ENCODE peak calls at places on chromosome 1, in seven cellular contexts. D is stomach, S is tibial nerve, I is transverse colon, U is suprapubic skin, B is SK-N-SH, F is HepG2. X is an unnamed sample.

GRCh38 chr1:37267111-37267835 is 207.1 kb upstream of the ZC3H12A start:
- DNase-seq in S (no peak), B (peak; percentile 68), D (no peak), I (no peak), F (no peak), U (no peak), X (no peak)

GRCh38 chr1:186482661-186483255 is 21.8 kb upstream of the PDC start:
- DNase-seq in D (peak; percentile 42), S (peak; percentile 23), U (no peak), B (peak; percentile 49), F (peak; percentile 47), I (peak; percentile 25), X (peak; percentile 67)

GRCh38 chr1:156114919-156115513 is 505 bp downstream of the LMNA start:
- DNase-seq in I (no peak), F (no peak), S (no peak), U (no peak), D (peak; percentile 57), B (peak; percentile 70), X (no peak)

GRCh38 chr1:173818459-173818858 is 6.0 kb upstream of the DARS2 start:
- DNase-seq in I (no peak), B (no peak), U (no peak), F (no peak), S (no peak), D (no peak), X (no peak)

GRCh38 chr1:74513396-74513795 is 985 bp upstream of the LRRC53 start:
- DNase-seq in U (no peak), S (no peak), I (no peak), F (no peak), D (no peak), B (no peak), X (no peak)

GRCh38 chr1:12450090-12450764 is 167.8 kb downstream of the DHRS3 start:
- DNase-seq in S (no peak), F (no peak), B (no peak), U (no peak), I (no peak), D (no peak), X (no peak)

GRCh38 chr1:183139281-183139942 is 46.7 kb upstream of the LAMC2 start:
- DNase-seq in F (peak; percentile 74), B (no peak), I (no peak), D (no peak), S (no peak), U (no peak), X (no peak)

GRCh38 chr1:34591751-34592629 is 162.9 kb upstream of the GJB5 start:
- DNase-seq in I (no peak), U (no peak), D (no peak), B (no peak), F (peak; percentile 7), S (no peak), X (no peak)

GRCh38 chr1:16613185-16614147 is at the start of gene NBPF1:
- DNase-seq in B (peak; percentile 100), F (peak; percentile 97), S (peak; percentile 91), D (peak; percentile 99), U (peak; percentile 99), I (peak; percentile 99), X (peak; percentile 99)

GRCh38 chr1:111988743-111989453 is 570 bp downstream of the KCND3 start:
- DNase-seq in I (peak; percentile 13), S (no peak), F (no peak), B (peak; percentile 54), U (no peak), D (peak; percentile 26), X (no peak)

GRCh38 chr1:25631750-25632495 is 15.3 kb downstream of the MAN1C1 start:
- DNase-seq in I (no peak), D (no peak), U (peak; percentile 65), B (no peak), S (no peak), F (no peak), X (no peak)

GRCh38 chr1:153506831-153507413 is 28.9 kb downstream of the S100A6 start:
- DNase-seq in F (peak; percentile 72), B (no peak), S (peak; percentile 70), U (peak; percentile 84), I (peak; percentile 67), D (peak; percentile 52), X (peak; percentile 96)

DNA sequence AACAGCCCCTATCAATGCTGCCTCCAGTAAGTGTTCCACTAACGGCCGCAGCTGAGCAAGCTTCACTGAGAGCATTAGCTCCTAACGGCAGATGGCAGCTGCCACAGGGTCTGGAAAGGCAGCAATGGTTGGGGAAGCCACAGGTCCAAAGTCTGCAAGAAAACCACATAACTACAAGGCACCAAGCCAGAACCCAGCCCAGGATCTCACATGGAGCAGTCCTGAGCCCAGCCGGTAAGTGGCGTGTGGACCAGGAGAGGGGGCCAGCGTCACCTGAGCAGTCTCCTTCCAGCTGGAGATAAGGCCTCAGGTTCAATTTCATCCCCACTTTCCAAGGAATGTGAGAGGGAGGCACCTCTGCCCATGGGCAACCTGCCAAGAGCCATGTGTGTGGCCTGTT is 13.2 kb downstream of the SYT2 start:
- DNase-seq in F (peak; percentile 56), B (no peak), S (no peak), D (peak; percentile 56), I (peak; percentile 67), U (no peak), X (no peak)
- TF ChIP-seq CTCF in F (peak; percentile 39), B (no peak), S (no peak), D (no peak), I (no peak), U (no peak), X (no peak)

GRCh38 chr1:179121159-179121938 is 39.5 kb downstream of the TOR3A start:
- DNase-seq in D (no peak), F (peak; percentile 25), S (no peak), I (peak; percentile 35), U (no peak), B (peak; percentile 42), X (no peak)

GRCh38 chr1:179115181-179115580 is 33.3 kb downstream of the TOR3A start:
- DNase-seq in F (no peak), U (no peak), D (no peak), S (no peak), I (no peak), B (no peak), X (no peak)

GRCh38 chr1:179124866-179125265 is 43.0 kb downstream of the TOR3A start:
- DNase-seq in S (no peak), D (no peak), F (no peak), U (no peak), I (no peak), B (no peak), X (no peak)

GRCh38 chr1:179120736-179121135 is 38.9 kb downstream of the TOR3A start:
- DNase-seq in D (no peak), I (no peak), U (no peak), F (no peak), S (no peak), B (no peak), X (no peak)

GRCh38 chr1:179119466-179119865 is 37.6 kb downstream of the TOR3A start:
- DNase-seq in F (no peak), U (no peak), I (no peak), D (no peak), B (no peak), S (no peak), X (no peak)
- H3K4me3 ChIP-seq in F (no peak overlapping the region), U (no peak overlapping the region), I (no peak overlapping the region), D (no peak overlapping the region), B (no peak overlapping the region), S (no peak overlapping the region), X (no peak overlapping the region)

GRCh38 chr1:19071674-19072281 is 115.3 kb upstream of the IFFO2 start:
- DNase-seq in I (peak; percentile 27), U (no peak), B (no peak), S (no peak), D (no peak), F (no peak), X (no peak)

GRCh38 chr1:19074902-19075721 is 118.6 kb upstream of the IFFO2 start:
- DNase-seq in I (peak; percentile 74), U (no peak), S (no peak), B (no peak), F (no peak), D (peak; percentile 78), X (no peak)

GRCh38 chr1:19074361-19074901 is 118.0 kb upstream of the IFFO2 start:
- DNase-seq in S (no peak), I (no peak), B (no peak), U (no peak), F (no peak), D (no peak), X (no peak)

GRCh38 chr1:19072285-19072981 is 116.0 kb upstream of the IFFO2 start:
- DNase-seq in S (no peak), D (no peak), U (no peak), F (no peak), B (no peak), I (no peak), X (no peak)

DNA sequence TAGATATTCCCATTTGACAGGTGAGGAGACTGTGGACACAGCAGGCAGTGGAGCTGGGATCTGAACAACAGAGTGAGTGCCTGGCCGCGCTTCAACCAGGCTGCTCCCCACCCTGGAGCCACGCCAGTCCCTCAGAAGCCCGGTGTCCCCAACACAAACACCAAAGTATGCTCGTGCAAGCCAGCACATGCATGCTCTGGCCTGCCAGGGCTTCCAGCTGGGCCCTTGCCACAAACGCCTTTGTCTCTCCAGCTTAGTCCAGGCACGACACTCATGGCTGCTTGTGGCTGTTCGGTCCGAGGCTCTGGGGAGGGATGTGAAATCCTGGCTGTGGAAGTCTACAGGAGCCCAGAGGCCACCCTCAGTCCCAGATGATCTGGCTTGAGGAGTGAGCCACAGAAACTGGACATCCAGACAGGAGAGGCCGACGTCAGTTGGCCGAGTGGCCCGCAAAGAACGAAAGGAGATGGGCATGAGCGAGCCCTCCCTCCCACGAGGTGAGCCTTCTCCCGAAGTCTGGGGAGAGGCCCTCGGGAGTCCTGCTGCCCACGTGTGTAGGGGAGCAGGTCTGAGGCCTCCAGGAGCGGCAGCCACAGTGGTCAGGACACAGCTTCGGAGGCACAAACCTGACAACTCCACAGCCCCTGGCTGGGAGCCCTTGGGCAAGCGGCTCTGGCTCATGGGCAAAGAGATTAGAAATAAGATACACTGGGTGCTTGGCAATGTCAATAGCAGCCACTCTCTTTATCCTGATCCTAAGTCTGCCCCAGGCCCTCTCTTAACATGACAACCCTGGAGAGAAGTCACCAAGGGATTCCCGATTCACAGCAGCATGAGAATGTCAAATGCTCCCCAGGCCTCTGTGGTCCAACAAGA is 117.1 kb upstream of the IFFO2 start:
- DNase-seq in S (no peak), D (peak; percentile 86), B (no peak), F (no peak), I (no peak), U (no peak), X (no peak)
- TF ChIP-seq EP300 in S (no peak), D (no peak), B (no peak), F (no peak), I (no peak), U (no peak), X (no peak)

DNA sequence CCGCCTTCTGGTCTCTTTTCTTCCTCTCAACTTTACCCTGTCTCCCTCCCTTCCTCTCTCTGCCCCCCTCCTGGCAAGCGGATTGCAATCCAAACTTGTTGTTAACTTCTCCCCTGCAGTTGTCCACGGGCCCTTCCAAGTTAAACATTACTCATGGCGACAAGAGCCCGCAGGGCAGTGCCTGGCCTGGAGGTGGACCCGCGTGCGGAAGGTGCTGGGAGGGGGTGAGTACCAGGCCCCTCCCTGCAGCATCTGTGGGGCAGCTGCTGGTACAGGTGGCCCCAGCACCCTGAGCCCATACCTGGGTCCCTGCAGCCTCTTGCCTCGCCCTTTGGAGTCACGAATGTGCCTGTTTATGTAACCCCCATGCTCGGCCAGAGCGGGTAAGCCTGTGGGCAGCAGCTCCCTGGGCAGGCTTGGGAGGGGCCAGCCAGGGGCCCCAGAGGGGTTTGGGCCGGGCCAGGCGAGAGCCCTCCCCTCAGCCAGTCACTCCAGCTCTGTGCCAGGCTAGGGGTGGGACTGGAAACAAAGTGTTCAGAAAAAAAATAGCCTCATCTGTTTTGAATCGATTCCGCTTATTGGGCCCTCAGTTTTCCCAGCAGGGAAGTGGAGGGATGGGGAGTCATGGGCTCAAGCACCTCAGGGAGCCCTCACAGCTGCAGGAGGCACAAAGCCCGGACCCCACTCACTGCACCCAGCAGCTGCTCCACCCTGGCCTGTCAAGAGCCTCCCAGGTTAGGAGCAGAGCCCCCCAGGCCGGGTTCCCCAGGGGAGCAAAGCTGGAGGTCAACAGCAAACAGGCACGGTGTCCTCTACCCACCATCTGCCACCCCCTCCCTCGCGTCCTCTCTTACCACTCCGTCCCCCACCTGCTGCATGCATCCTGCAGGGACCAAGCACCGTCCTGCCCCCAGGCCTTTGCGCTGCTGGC is 14.0 kb upstream of the FAAP20 start:
- DNase-seq in S (no peak), B (no peak), F (peak; percentile 93), U (peak; percentile 85), I (peak; percentile 62), D (peak; percentile 88), X (peak; percentile 83)
- TF ChIP-seq CTCF in S (no peak), B (no peak), F (peak; percentile 16), U (no peak), I (no peak), D (no peak), X (no peak)